ENCODE peak calls at places on chromosomes 3 and 15, in five cellular contexts. One of them, this sample, is unnamed.

GRCh38 chr3:135896613-135897012 is 68.9 kb upstream of the PPP2R3A start:
- DNase-seq in HS-5: peak
- DNase-seq in colonic mucosa: no peak
- DNase-seq in stimulated activated CD4-positive, alpha-beta T cell treated with anti-CD3 and anti-CD28 coated beads, Interleukin-12 subunit alpha, Interleukin-12 subunit beta, amount 100 ng/mL, for 4 hours: no peak
- DNase-seq in HS-27A: peak
- DNase-seq in this sample: no peak

GRCh38 chr3:56940989-56941388 is 119.5 kb upstream of the SPATA12 start:
- DNase-seq in colonic mucosa: no peak
- DNase-seq in HS-27A: no peak
- DNase-seq in stimulated activated CD4-positive, alpha-beta T cell treated with anti-CD3 and anti-CD28 coated beads, Interleukin-12 subunit alpha, Interleukin-12 subunit beta, amount 100 ng/mL, for 4 hours: no peak
- DNase-seq in HS-5: no peak
- DNase-seq in this sample: no peak

GRCh38 chr3:64011685-64012084 is 11.6 kb downstream of the PSMD6 start:
- DNase-seq in HS-27A: no peak
- DNase-seq in stimulated activated CD4-positive, alpha-beta T cell treated with anti-CD3 and anti-CD28 coated beads, Interleukin-12 subunit alpha, Interleukin-12 subunit beta, amount 100 ng/mL, for 4 hours: no peak
- DNase-seq in colonic mucosa: no peak
- DNase-seq in HS-5: no peak
- DNase-seq in this sample: no peak

GRCh38 chr15:101115318-101115886 is 136.4 kb downstream of the CHSY1 start:
- DNase-seq in HS-27A: no peak
- DNase-seq in colonic mucosa: no peak
- DNase-seq in HS-5: no peak
- DNase-seq in stimulated activated CD4-positive, alpha-beta T cell treated with anti-CD3 and anti-CD28 coated beads, Interleukin-12 subunit alpha, Interleukin-12 subunit beta, amount 100 ng/mL, for 4 hours: no peak
- DNase-seq in this sample: no peak

GRCh38 chr15:64651573-64652260 is 123.7 kb downstream of the RBPMS2 start:
- DNase-seq in HS-27A: no peak
- DNase-seq in stimulated activated CD4-positive, alpha-beta T cell treated with anti-CD3 and anti-CD28 coated beads, Interleukin-12 subunit alpha, Interleukin-12 subunit beta, amount 100 ng/mL, for 4 hours: peak
- DNase-seq in colonic mucosa: no peak
- DNase-seq in HS-5: no peak
- DNase-seq in this sample: no peak

GRCh38 chr3:12400795-12401194 is 83.5 kb upstream of the TSEN2 start:
- DNase-seq in HS-27A: peak
- DNase-seq in HS-5: peak
- DNase-seq in stimulated activated CD4-positive, alpha-beta T cell treated with anti-CD3 and anti-CD28 coated beads, Interleukin-12 subunit alpha, Interleukin-12 subunit beta, amount 100 ng/mL, for 4 hours: no peak
- DNase-seq in colonic mucosa: no peak
- DNase-seq in this sample: no peak

GRCh38 chr15:73150831-73151230 is 98.6 kb downstream of the NEO1 start:
- DNase-seq in HS-5: no peak
- DNase-seq in colonic mucosa: no peak
- DNase-seq in HS-27A: no peak
- DNase-seq in stimulated activated CD4-positive, alpha-beta T cell treated with anti-CD3 and anti-CD28 coated beads, Interleukin-12 subunit alpha, Interleukin-12 subunit beta, amount 100 ng/mL, for 4 hours: no peak
- DNase-seq in this sample: no peak

GRCh38 chr3:73576995-73577394 is 47.7 kb downstream of the PDZRN3 start:
- DNase-seq in HS-5: no peak
- DNase-seq in HS-27A: no peak
- DNase-seq in stimulated activated CD4-positive, alpha-beta T cell treated with anti-CD3 and anti-CD28 coated beads, Interleukin-12 subunit alpha, Interleukin-12 subunit beta, amount 100 ng/mL, for 4 hours: no peak
- DNase-seq in colonic mucosa: no peak
- DNase-seq in this sample: no peak

GRCh38 chr3:73365756-73366397 is 258.9 kb downstream of the PDZRN3 start:
- DNase-seq in HS-27A: no peak
- DNase-seq in HS-5: no peak
- DNase-seq in colonic mucosa: peak
- DNase-seq in stimulated activated CD4-positive, alpha-beta T cell treated with anti-CD3 and anti-CD28 coated beads, Interleukin-12 subunit alpha, Interleukin-12 subunit beta, amount 100 ng/mL, for 4 hours: no peak
- DNase-seq in this sample: no peak

GRCh38 chr15:64930019-64930652 is 18.4 kb downstream of the ANKDD1A start:
- DNase-seq in colonic mucosa: no peak
- DNase-seq in HS-5: no peak
- DNase-seq in stimulated activated CD4-positive, alpha-beta T cell treated with anti-CD3 and anti-CD28 coated beads, Interleukin-12 subunit alpha, Interleukin-12 subunit beta, amount 100 ng/mL, for 4 hours: no peak
- DNase-seq in HS-27A: no peak
- DNase-seq in this sample: no peak

GRCh38 chr3:167899090-167899489 is 163.6 kb downstream of the SERPINI1 start:
- DNase-seq in colonic mucosa: no peak
- DNase-seq in HS-27A: no peak
- DNase-seq in HS-5: no peak
- DNase-seq in stimulated activated CD4-positive, alpha-beta T cell treated with anti-CD3 and anti-CD28 coated beads, Interleukin-12 subunit alpha, Interleukin-12 subunit beta, amount 100 ng/mL, for 4 hours: no peak
- DNase-seq in this sample: no peak

GRCh38 chr15:48426941-48427340 is 95.7 kb downstream of the DUT start:
- DNase-seq in HS-27A: no peak
- DNase-seq in stimulated activated CD4-positive, alpha-beta T cell treated with anti-CD3 and anti-CD28 coated beads, Interleukin-12 subunit alpha, Interleukin-12 subunit beta, amount 100 ng/mL, for 4 hours: no peak
- DNase-seq in HS-5: no peak
- DNase-seq in colonic mucosa: no peak
- DNase-seq in this sample: no peak

GRCh38 chr3:191388823-191389222 is 58.5 kb upstream of the UTS2B start:
- DNase-seq in HS-27A: no peak
- DNase-seq in HS-5: no peak
- DNase-seq in colonic mucosa: no peak
- DNase-seq in stimulated activated CD4-positive, alpha-beta T cell treated with anti-CD3 and anti-CD28 coated beads, Interleukin-12 subunit alpha, Interleukin-12 subunit beta, amount 100 ng/mL, for 4 hours: no peak
- DNase-seq in this sample: no peak

GRCh38 chr15:37880009-37880834 is 54.2 kb upstream of the TMCO5A start:
- DNase-seq in HS-5: no peak
- DNase-seq in HS-27A: no peak
- DNase-seq in colonic mucosa: no peak
- DNase-seq in stimulated activated CD4-positive, alpha-beta T cell treated with anti-CD3 and anti-CD28 coated beads, Interleukin-12 subunit alpha, Interleukin-12 subunit beta, amount 100 ng/mL, for 4 hours: no peak
- DNase-seq in this sample: no peak

GRCh38 chr3:97821810-97822775 is at the start of gene CRYBG3:
- DNase-seq in HS-5: peak
- DNase-seq in HS-27A: peak
- DNase-seq in colonic mucosa: peak
- DNase-seq in stimulated activated CD4-positive, alpha-beta T cell treated with anti-CD3 and anti-CD28 coated beads, Interleukin-12 subunit alpha, Interleukin-12 subunit beta, amount 100 ng/mL, for 4 hours: peak
- DNase-seq in this sample: peak

GRCh38 chr3:164488893-164489292 is 589.4 kb downstream of the SI start:
- DNase-seq in colonic mucosa: no peak
- DNase-seq in HS-5: no peak
- DNase-seq in HS-27A: no peak
- DNase-seq in stimulated activated CD4-positive, alpha-beta T cell treated with anti-CD3 and anti-CD28 coated beads, Interleukin-12 subunit alpha, Interleukin-12 subunit beta, amount 100 ng/mL, for 4 hours: no peak
- DNase-seq in this sample: no peak

GRCh38 chr3:65951836-65952505 is 86.7 kb downstream of the MAGI1 start:
- DNase-seq in stimulated activated CD4-positive, alpha-beta T cell treated with anti-CD3 and anti-CD28 coated beads, Interleukin-12 subunit alpha, Interleukin-12 subunit beta, amount 100 ng/mL, for 4 hours: no peak
- DNase-seq in HS-27A: peak
- DNase-seq in HS-5: peak
- DNase-seq in colonic mucosa: no peak
- DNase-seq in this sample: no peak

GRCh38 chr3:67655364-67656121 is 1.1 kb upstream of the SUCLG2 start:
- DNase-seq in stimulated activated CD4-positive, alpha-beta T cell treated with anti-CD3 and anti-CD28 coated beads, Interleukin-12 subunit alpha, Interleukin-12 subunit beta, amount 100 ng/mL, for 4 hours: peak
- DNase-seq in HS-27A: no peak
- DNase-seq in HS-5: no peak
- DNase-seq in colonic mucosa: peak
- DNase-seq in this sample: no peak

GRCh38 chr3:155423526-155423925 is 130.0 kb upstream of the STRIT1 start:
- DNase-seq in colonic mucosa: no peak
- DNase-seq in HS-27A: no peak
- DNase-seq in stimulated activated CD4-positive, alpha-beta T cell treated with anti-CD3 and anti-CD28 coated beads, Interleukin-12 subunit alpha, Interleukin-12 subunit beta, amount 100 ng/mL, for 4 hours: no peak
- DNase-seq in HS-5: no peak
- DNase-seq in this sample: no peak

GRCh38 chr15:58505581-58505980 is 73.8 kb downstream of the LIPC start:
- DNase-seq in colonic mucosa: no peak
- DNase-seq in HS-5: no peak
- DNase-seq in HS-27A: no peak
- DNase-seq in stimulated activated CD4-positive, alpha-beta T cell treated with anti-CD3 and anti-CD28 coated beads, Interleukin-12 subunit alpha, Interleukin-12 subunit beta, amount 100 ng/mL, for 4 hours: no peak
- DNase-seq in this sample: no peak

GRCh38 chr3:182981038-182981380 is 671 bp upstream of the DCUN1D1 start:
- DNase-seq in HS-5: no peak
- DNase-seq in colonic mucosa: no peak
- DNase-seq in HS-27A: no peak
- DNase-seq in stimulated activated CD4-positive, alpha-beta T cell treated with anti-CD3 and anti-CD28 coated beads, Interleukin-12 subunit alpha, Interleukin-12 subunit beta, amount 100 ng/mL, for 4 hours: no peak
- DNase-seq in this sample: no peak

GRCh38 chr3:38353151-38353550 is 6.6 kb downstream of the XYLB start:
- DNase-seq in colonic mucosa: no peak
- DNase-seq in HS-5: no peak
- DNase-seq in HS-27A: no peak
- DNase-seq in stimulated activated CD4-positive, alpha-beta T cell treated with anti-CD3 and anti-CD28 coated beads, Interleukin-12 subunit alpha, Interleukin-12 subunit beta, amount 100 ng/mL, for 4 hours: no peak
- DNase-seq in this sample: no peak

GRCh38 chr3:22296641-22297040 is 545.6 kb upstream of the ZNF385D start:
- DNase-seq in stimulated activated CD4-positive, alpha-beta T cell treated with anti-CD3 and anti-CD28 coated beads, Interleukin-12 subunit alpha, Interleukin-12 subunit beta, amount 100 ng/mL, for 4 hours: no peak
- DNase-seq in colonic mucosa: no peak
- DNase-seq in HS-27A: no peak
- DNase-seq in HS-5: no peak
- DNase-seq in this sample: no peak

GRCh38 chr15:101676965-101677364 is 24.8 kb upstream of the TM2D3 start:
- DNase-seq in stimulated activated CD4-positive, alpha-beta T cell treated with anti-CD3 and anti-CD28 coated beads, Interleukin-12 subunit alpha, Interleukin-12 subunit beta, amount 100 ng/mL, for 4 hours: no peak
- DNase-seq in HS-27A: no peak
- DNase-seq in HS-5: no peak
- DNase-seq in colonic mucosa: no peak
- DNase-seq in this sample: no peak

GRCh38 chr3:94716326-94717018 is 653.6 kb downstream of the NSUN3 start:
- DNase-seq in colonic mucosa: peak
- DNase-seq in HS-27A: no peak
- DNase-seq in HS-5: no peak
- DNase-seq in stimulated activated CD4-positive, alpha-beta T cell treated with anti-CD3 and anti-CD28 coated beads, Interleukin-12 subunit alpha, Interleukin-12 subunit beta, amount 100 ng/mL, for 4 hours: no peak
- DNase-seq in this sample: no peak

GRCh38 chr3:140859592-140860336 is 81.9 kb upstream of the SLC25A36 start:
- DNase-seq in stimulated activated CD4-positive, alpha-beta T cell treated with anti-CD3 and anti-CD28 coated beads, Interleukin-12 subunit alpha, Interleukin-12 subunit beta, amount 100 ng/mL, for 4 hours: no peak
- DNase-seq in HS-27A: no peak
- DNase-seq in colonic mucosa: no peak
- DNase-seq in HS-5: no peak
- DNase-seq in this sample: no peak

GRCh38 chr15:65824941-65825544 is 33.0 kb upstream of the DENND4A start:
- DNase-seq in colonic mucosa: no peak
- DNase-seq in HS-27A: no peak
- DNase-seq in HS-5: no peak
- DNase-seq in stimulated activated CD4-positive, alpha-beta T cell treated with anti-CD3 and anti-CD28 coated beads, Interleukin-12 subunit alpha, Interleukin-12 subunit beta, amount 100 ng/mL, for 4 hours: no peak
- DNase-seq in this sample: no peak

GRCh38 chr3:14123308-14124222 is 1.1 kb downstream of the CHCHD4 start:
- DNase-seq in colonic mucosa: peak
- DNase-seq in stimulated activated CD4-positive, alpha-beta T cell treated with anti-CD3 and anti-CD28 coated beads, Interleukin-12 subunit alpha, Interleukin-12 subunit beta, amount 100 ng/mL, for 4 hours: no peak
- DNase-seq in HS-5: no peak
- DNase-seq in HS-27A: no peak
- DNase-seq in this sample: no peak

GRCh38 chr3:104610730-104611652 is 755.7 kb upstream of the ALCAM start:
- DNase-seq in HS-5: no peak
- DNase-seq in stimulated activated CD4-positive, alpha-beta T cell treated with anti-CD3 and anti-CD28 coated beads, Interleukin-12 subunit alpha, Interleukin-12 subunit beta, amount 100 ng/mL, for 4 hours: no peak
- DNase-seq in HS-27A: no peak
- DNase-seq in colonic mucosa: no peak
- DNase-seq in this sample: no peak

GRCh38 chr3:165754219-165755007 is 82.8 kb downstream of the BCHE start:
- DNase-seq in HS-5: no peak
- DNase-seq in HS-27A: no peak
- DNase-seq in colonic mucosa: no peak
- DNase-seq in stimulated activated CD4-positive, alpha-beta T cell treated with anti-CD3 and anti-CD28 coated beads, Interleukin-12 subunit alpha, Interleukin-12 subunit beta, amount 100 ng/mL, for 4 hours: no peak
- DNase-seq in this sample: no peak

GRCh38 chr15:49645937-49646336 is 25.1 kb downstream of the DTWD1 start:
- DNase-seq in colonic mucosa: peak
- DNase-seq in HS-27A: peak
- DNase-seq in stimulated activated CD4-positive, alpha-beta T cell treated with anti-CD3 and anti-CD28 coated beads, Interleukin-12 subunit alpha, Interleukin-12 subunit beta, amount 100 ng/mL, for 4 hours: no peak
- DNase-seq in HS-5: peak
- DNase-seq in this sample: no peak

GRCh38 chr15:60591491-60592385 is 112.8 kb upstream of the ICE2 start:
- DNase-seq in HS-27A: no peak
- DNase-seq in colonic mucosa: peak
- DNase-seq in stimulated activated CD4-positive, alpha-beta T cell treated with anti-CD3 and anti-CD28 coated beads, Interleukin-12 subunit alpha, Interleukin-12 subunit beta, amount 100 ng/mL, for 4 hours: peak
- DNase-seq in HS-5: no peak
- DNase-seq in this sample: peak

GRCh38 chr3:36932979-36933378 is 11.9 kb downstream of the TRANK1 start:
- DNase-seq in HS-5: no peak
- DNase-seq in stimulated activated CD4-positive, alpha-beta T cell treated with anti-CD3 and anti-CD28 coated beads, Interleukin-12 subunit alpha, Interleukin-12 subunit beta, amount 100 ng/mL, for 4 hours: no peak
- DNase-seq in colonic mucosa: no peak
- DNase-seq in HS-27A: no peak
- DNase-seq in this sample: no peak

GRCh38 chr3:98109789-98110188 is 20.7 kb upstream of the OR5H1 start:
- DNase-seq in stimulated activated CD4-positive, alpha-beta T cell treated with anti-CD3 and anti-CD28 coated beads, Interleukin-12 subunit alpha, Interleukin-12 subunit beta, amount 100 ng/mL, for 4 hours: no peak
- DNase-seq in colonic mucosa: no peak
- DNase-seq in HS-27A: no peak
- DNase-seq in HS-5: no peak
- DNase-seq in this sample: no peak

GRCh38 chr3:57855943-57856342 is 99.8 kb downstream of the SLMAP start:
- DNase-seq in HS-27A: no peak
- DNase-seq in stimulated activated CD4-positive, alpha-beta T cell treated with anti-CD3 and anti-CD28 coated beads, Interleukin-12 subunit alpha, Interleukin-12 subunit beta, amount 100 ng/mL, for 4 hours: no peak
- DNase-seq in colonic mucosa: no peak
- DNase-seq in HS-5: no peak
- DNase-seq in this sample: no peak

GRCh38 chr3:125165189-125165947 is 47.2 kb downstream of the SLC12A8 start:
- DNase-seq in HS-27A: no peak
- DNase-seq in HS-5: no peak
- DNase-seq in colonic mucosa: no peak
- DNase-seq in stimulated activated CD4-positive, alpha-beta T cell treated with anti-CD3 and anti-CD28 coated beads, Interleukin-12 subunit alpha, Interleukin-12 subunit beta, amount 100 ng/mL, for 4 hours: no peak
- DNase-seq in this sample: peak

This sample was measured in glutamatergic neuron.